ENCODE peak calls at places on chromosomes 5 and 9, in eight cellular contexts. G is AG08395; F is SW480; C is left cardiac atrium; T is activated T-cell treated with anti-CD3 and anti-CD28 coated beads, Interleukin-2, amount 50 U/mL, for 72 hours; O is CD8-positive, alpha-beta T cell; L is cardiac muscle cell; X is HCT116. Z is an unnamed sample.

GRCh38 chr9:78544260-78544659 is 247.3 kb downstream of the PSAT1 start:
- DNase-seq in G (no peak), F (no peak), C (no peak), T (no peak), O (no peak), L (no peak), X (no peak), Z (no peak)

GRCh38 chr9:113461943-113462342 is 1.6 kb upstream of the RGS3 start:
- DNase-seq in G (no peak), F (no peak), C (no peak), T (no peak), O (no peak), L (no peak), X (no peak), Z (no peak)

GRCh38 chr5:159444441-159445082 is 114.3 kb upstream of the IL12B start:
- DNase-seq in G (peak), F (peak), C (no peak), T (no peak), O (no peak), L (peak), X (peak), Z (no peak)

GRCh38 chr9:109331353-109331752 is 10.5 kb upstream of the EPB41L4B start:
- DNase-seq in G (no peak), F (no peak), C (peak), T (no peak), O (no peak), L (peak), X (no peak), Z (no peak)

GRCh38 chr5:102638912-102639652 is 116.0 kb upstream of the PAM start:
- DNase-seq in G (no peak), F (peak), C (no peak), T (no peak), O (no peak), L (no peak), X (no peak), Z (no peak)

GRCh38 chr5:64487283-64487682 is 18.5 kb upstream of the RGS7BP start:
- DNase-seq in G (no peak), F (no peak), C (no peak), T (no peak), O (no peak), L (no peak), X (no peak), Z (no peak)

GRCh38 chr9:20884985-20885593 is 146.4 kb downstream of the HACD4 start:
- DNase-seq in G (peak), F (peak), C (peak), T (peak), O (peak), L (peak), X (peak), Z (peak)

GRCh38 chr9:121946465-121946864 is 146.6 kb downstream of the TTLL11 start:
- DNase-seq in G (no peak), F (no peak), C (no peak), T (no peak), O (no peak), L (no peak), X (no peak), Z (no peak)

GRCh38 chr5:36060516-36060885 is 6.2 kb downstream of the UGT3A2 start:
- DNase-seq in G (peak), F (peak), C (no peak), T (no peak), O (no peak), L (no peak), X (peak), Z (no peak)

GRCh38 chr9:134192951-134193731 is 28.8 kb upstream of the RNU6ATAC start:
- DNase-seq in G (no peak), F (no peak), C (peak), T (no peak), O (peak), L (no peak), X (no peak), Z (peak)

GRCh38 chr5:100623719-100624118 is 88.5 kb downstream of the FAM174A start:
- DNase-seq in G (no peak), F (peak), C (no peak), T (no peak), O (no peak), L (peak), X (no peak), Z (no peak)

GRCh38 chr9:72292874-72293607 is 72.0 kb downstream of the ZFAND5 start:
- DNase-seq in G (peak), F (no peak), C (no peak), T (no peak), O (no peak), L (peak), X (no peak), Z (no peak)

GRCh38 chr5:19900269-19900668 is 87.7 kb downstream of the CDH18 start:
- DNase-seq in G (no peak), F (no peak), C (no peak), T (no peak), O (no peak), L (no peak), X (no peak), Z (no peak)

GRCh38 chr5:172868436-172868923 is 34.4 kb downstream of the ERGIC1 start:
- DNase-seq in G (no peak), F (peak), C (no peak), T (no peak), O (no peak), L (no peak), X (peak), Z (no peak)

GRCh38 chr5:127562252-127562651 is 44.8 kb downstream of the PRRC1 start:
- DNase-seq in G (no peak), F (peak), C (no peak), T (no peak), O (no peak), L (peak), X (no peak), Z (peak)

GRCh38 chr9:26904070-26904469 is 11.5 kb upstream of the CAAP1 start:
- DNase-seq in G (no peak), F (no peak), C (no peak), T (no peak), O (no peak), L (no peak), X (no peak), Z (no peak)

GRCh38 chr5:7050986-7051385 is 337.8 kb downstream of the TENT4A start:
- DNase-seq in G (no peak), F (no peak), C (no peak), T (no peak), O (no peak), L (no peak), X (no peak), Z (no peak)

GRCh38 chr9:107239474-107239873 is 43.6 kb upstream of the RAD23B start:
- DNase-seq in G (no peak), F (peak), C (no peak), T (no peak), O (no peak), L (peak), X (no peak), Z (no peak)

GRCh38 chr5:172721455-172722308 is 49.3 kb downstream of the DUSP1 start:
- DNase-seq in G (peak), F (no peak), C (no peak), T (no peak), O (no peak), L (peak), X (no peak), Z (no peak)

GRCh38 chr5:35316611-35317307 is 86.5 kb upstream of the PRLR start:
- DNase-seq in G (peak), F (peak), C (no peak), T (peak), O (no peak), L (no peak), X (no peak), Z (no peak)

GRCh38 chr9:29214702-29215248 is 1641.5 kb upstream of the C9orf72 start:
- DNase-seq in G (no peak), F (no peak), C (no peak), T (no peak), O (no peak), L (no peak), X (no peak), Z (no peak)

GRCh38 chr5:136776022-136776927 is 410.9 kb upstream of the TRPC7 start:
- DNase-seq in G (no peak), F (no peak), C (no peak), T (no peak), O (no peak), L (no peak), X (no peak), Z (no peak)

GRCh38 chr9:36935332-36935731 is 98.7 kb downstream of the PAX5 start:
- DNase-seq in G (no peak), F (no peak), C (no peak), T (peak), O (no peak), L (no peak), X (no peak), Z (no peak)

GRCh38 chr5:68543212-68543611 is 327.7 kb downstream of the PIK3R1 start:
- DNase-seq in G (no peak), F (no peak), C (no peak), T (no peak), O (no peak), L (peak), X (no peak), Z (no peak)

GRCh38 chr9:69590241-69590640 is 81.9 kb downstream of the APBA1 start:
- DNase-seq in G (no peak), F (no peak), C (no peak), T (no peak), O (no peak), L (no peak), X (no peak), Z (no peak)

GRCh38 chr9:15373881-15374280 is 48.8 kb upstream of the SNAPC3 start:
- DNase-seq in G (no peak), F (no peak), C (no peak), T (no peak), O (no peak), L (peak), X (no peak), Z (no peak)

GRCh38 chr9:31677415-31677814 is 707.0 kb upstream of the ACO1 start:
- DNase-seq in G (no peak), F (no peak), C (no peak), T (no peak), O (no peak), L (no peak), X (no peak), Z (no peak)

GRCh38 chr9:126055386-126055785 is 271.2 kb upstream of the MVB12B start:
- DNase-seq in G (peak), F (peak), C (no peak), T (no peak), O (no peak), L (peak), X (no peak), Z (no peak)

GRCh38 chr9:136644593-136645342 is 17.9 kb upstream of the EGFL7 start:
- DNase-seq in G (peak), F (peak), C (peak), T (peak), O (no peak), L (peak), X (peak), Z (peak)

GRCh38 chr9:21591221-21592062 is 109.3 kb upstream of the IFNE start:
- DNase-seq in G (peak), F (peak), C (peak), T (peak), O (peak), L (peak), X (peak), Z (peak)

GRCh38 chr5:32406650-32407049 is 37.9 kb downstream of the ZFR start:
- DNase-seq in G (no peak), F (no peak), C (no peak), T (no peak), O (no peak), L (no peak), X (no peak), Z (no peak)

GRCh38 chr9:120974921-120975320 is 48.3 kb upstream of the TRAF1 start:
- DNase-seq in G (no peak), F (no peak), C (no peak), T (no peak), O (no peak), L (no peak), X (no peak), Z (no peak)

GRCh38 chr9:93098236-93098946 is 2.4 kb downstream of the CARD19 start:
- DNase-seq in G (peak), F (peak), C (peak), T (peak), O (peak), L (peak), X (peak), Z (peak)

GRCh38 chr9:94802795-94803194 is 76.3 kb downstream of the AOPEP start:
- DNase-seq in G (peak), F (peak), C (no peak), T (peak), O (no peak), L (no peak), X (no peak), Z (no peak)

GRCh38 chr5:119943148-119943547 is 313.8 kb downstream of the FAM170A start:
- DNase-seq in G (peak), F (no peak), C (no peak), T (no peak), O (no peak), L (peak), X (no peak), Z (no peak)

GRCh38 chr5:178382689-178383276 is 150.2 kb upstream of the PHYKPL start:
- DNase-seq in G (no peak), F (no peak), C (peak), T (no peak), O (no peak), L (no peak), X (no peak), Z (no peak)

GRCh38 chr5:139711067-139711851 is 63.1 kb downstream of the CXXC5 start:
- DNase-seq in G (peak), F (peak), C (peak), T (peak), O (peak), L (peak), X (no peak), Z (no peak)

GRCh38 chr5:74945561-74946165 is 79.5 kb upstream of the FAM169A start:
- DNase-seq in G (no peak), F (no peak), C (no peak), T (peak), O (no peak), L (no peak), X (no peak), Z (no peak)

Z was measured in gastrocnemius medialis.